ENCODE peak calls at places on chromosomes 4 and X, in four cellular contexts. E is GM12878, O is HepG2, L is K562. A is an unnamed sample.

GRCh38 chr4:185304944-185305690 is 90.6 kb downstream of the LRP2BP start:
- DNase-seq in E (peak; percentile 68), O (peak; percentile 30), L (peak; percentile 52), A (peak; percentile 49)

GRCh38 chr4:168832746-168833575 is 177.1 kb downstream of the CBR4 start:
- DNase-seq in E (no peak), O (no peak), L (no peak), A (peak; percentile 70)

GRCh38 chr4:78776031-78776728 is at the start of gene BMP2K:
- DNase-seq in E (no peak), O (peak; percentile 57), L (peak; percentile 86), A (peak; percentile 82)

GRCh38 chr4:162104459-162105124 is 59.2 kb downstream of the FSTL5 start:
- DNase-seq in E (no peak), O (no peak), L (no peak), A (no peak)

GRCh38 chrX:140318306-140318705 is 186.6 kb downstream of the SOX3 start:
- DNase-seq in E (no peak), O (no peak), L (no peak), A (no peak)

GRCh38 chrX:9569875-9570274 is 105.0 kb downstream of the TBL1X start:
- DNase-seq in E (no peak), O (no peak), L (no peak), A (no peak)

GRCh38 chrX:15855562-15856256 is 1.1 kb upstream of the AP1S2 start:
- DNase-seq in E (no peak), O (no peak), L (peak; percentile 14), A (no peak)

GRCh38 chr4:8255698-8256441 is 13.7 kb upstream of the HTRA3 start:
- DNase-seq in E (no peak), O (no peak), L (no peak), A (no peak)

GRCh38 chr4:178395798-178396197 is 953.6 kb upstream of the AGA start:
- DNase-seq in E (no peak), O (no peak), L (no peak), A (no peak)

GRCh38 chrX:13088155-13088485 is 43.7 kb upstream of the FAM9C start:
- DNase-seq in E (no peak), O (no peak), L (no peak), A (no peak)

GRCh38 chr4:78654809-78655208 is 103.2 kb downstream of the ANXA3 start:
- DNase-seq in E (no peak), O (no peak), L (no peak), A (no peak)

GRCh38 chrX:124289443-124289842 is 43.0 kb upstream of the TEX13D start:
- DNase-seq in E (no peak), O (no peak), L (no peak), A (no peak)

GRCh38 chr4:8709729-8710360 is 117.3 kb downstream of the CPZ start:
- DNase-seq in E (no peak), O (no peak), L (no peak), A (peak; percentile 12)

GRCh38 chrX:16076834-16077233 is 46.5 kb upstream of the GRPR start:
- DNase-seq in E (no peak), O (no peak), L (no peak), A (no peak)

GRCh38 chr4:126419266-126419665 is 1104.5 kb downstream of the FAT4 start:
- DNase-seq in E (no peak), O (no peak), L (no peak), A (no peak)

GRCh38 chr4:5365071-5366008 is 314.1 kb downstream of the STK32B start:
- DNase-seq in E (peak; percentile 7), O (peak; percentile 27), L (no peak), A (no peak)

GRCh38 chr4:3688018-3688998 is 77.9 kb upstream of the ADRA2C start:
- DNase-seq in E (no peak), O (no peak), L (peak; percentile 9), A (peak; percentile 6)

GRCh38 chr4:98094118-98094517 is 49.2 kb downstream of the STPG2 start:
- DNase-seq in E (no peak), O (no peak), L (no peak), A (no peak)

GRCh38 chrX:36908801-36909403 is 99.3 kb upstream of the FAM47C start:
- DNase-seq in E (peak; percentile 1), O (peak; percentile 12), L (peak; percentile 1), A (no peak)

GRCh38 chrX:79325263-79325958 is 41.7 kb downstream of the ITM2A start:
- DNase-seq in E (no peak), O (no peak), L (peak; percentile 35), A (peak; percentile 11)

GRCh38 chrX:11113731-11114130 is 2.6 kb downstream of the HCCS start:
- DNase-seq in E (no peak), O (no peak), L (no peak), A (no peak)

GRCh38 chr4:75653845-75654503 is 19.2 kb downstream of the G3BP2 start:
- DNase-seq in E (no peak), O (peak; percentile 51), L (no peak), A (no peak)

GRCh38 chrX:105715746-105716145 is 106.6 kb upstream of the NRK start:
- DNase-seq in E (no peak), O (no peak), L (no peak), A (no peak)

GRCh38 chr4:100569196-100569595 is 51.4 kb upstream of the EMCN start:
- DNase-seq in E (no peak), O (no peak), L (no peak), A (no peak)

GRCh38 chr4:128954941-128955340 is 138.4 kb downstream of the SCLT1 start:
- DNase-seq in E (no peak), O (peak; percentile 44), L (no peak), A (no peak)

GRCh38 chrX:24117288-24117687 is 32.2 kb upstream of the ZFX start:
- DNase-seq in E (no peak), O (no peak), L (no peak), A (no peak)

GRCh38 chr4:153022233-153022632 is 86.1 kb downstream of the FHDC1 start:
- DNase-seq in E (no peak), O (no peak), L (no peak), A (no peak)

GRCh38 chrX:73563740-73564073 is 710 bp downstream of the CHIC1 start:
- DNase-seq in E (peak; percentile 11), O (no peak), L (no peak), A (no peak)

GRCh38 chr4:152935661-152936445 is at the start of gene FHDC1:
- DNase-seq in E (no peak), O (no peak), L (peak; percentile 80), A (peak; percentile 86)

GRCh38 chr4:140150636-140150885 is 3.4 kb downstream of the MAML3 start:
- DNase-seq in E (no peak), O (no peak), L (peak; percentile 70), A (no peak)

GRCh38 chrX:18010251-18010650 is 149.2 kb upstream of the RAI2 start:
- DNase-seq in E (no peak), O (no peak), L (no peak), A (no peak)

GRCh38 chrX:97158270-97158669 is 274.6 kb downstream of the RPA4 start:
- DNase-seq in E (no peak), O (no peak), L (no peak), A (no peak)

DNA sequence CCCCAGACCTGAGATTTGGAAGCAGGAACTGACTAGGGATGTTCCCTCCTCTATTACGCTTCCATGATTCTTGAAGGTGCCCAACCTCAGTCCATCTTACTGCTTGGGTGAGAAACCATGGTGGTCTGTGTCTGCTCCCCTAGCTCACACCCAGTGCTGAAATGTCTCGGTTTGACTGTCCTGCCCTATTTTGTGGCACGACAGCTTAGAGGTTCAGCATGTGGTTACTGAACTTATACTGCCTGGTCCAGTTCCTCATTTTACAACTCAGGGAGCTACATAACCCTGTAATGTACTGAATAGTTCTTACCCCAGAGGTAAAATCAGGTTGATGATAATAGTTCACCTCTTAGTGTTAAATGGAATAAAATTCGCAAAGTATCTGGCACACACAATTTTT is 203.1 kb downstream of the RBM46 start:
- DNase-seq in E (peak; percentile 32), O (no peak), L (no peak), A (no peak)
- TF ChIP-seq SP1 in E (no peak), O (no peak), L (no peak), A (no peak)

GRCh38 chr4:123102897-123103489 is 180.6 kb upstream of the NUDT6 start:
- DNase-seq in E (no peak), O (peak; percentile 49), L (peak; percentile 42), A (no peak)
- TF ChIP-seq ETV6 in E (no peak), O (no peak), L (no peak), A (no peak)

GRCh38 chr4:110508827-110509446 is 33.0 kb downstream of the ENPEP start:
- DNase-seq in E (no peak), O (no peak), L (peak; percentile 33), A (no peak)

GRCh38 chr4:110514889-110515479 is 39.0 kb downstream of the ENPEP start:
- DNase-seq in E (no peak), O (peak; percentile 30), L (peak; percentile 21), A (no peak)

GRCh38 chr4:110512901-110513300 is 36.9 kb downstream of the ENPEP start:
- DNase-seq in E (no peak), O (no peak), L (no peak), A (no peak)

GRCh38 chr4:110510282-110510681 is 34.3 kb downstream of the ENPEP start:
- DNase-seq in E (no peak), O (no peak), L (no peak), A (no peak)

GRCh38 chr4:110510955-110511544 is 35.1 kb downstream of the ENPEP start:
- DNase-seq in E (no peak), O (peak; percentile 39), L (peak; percentile 59), A (no peak)
- TF ChIP-seq SP1 in E (no peak), O (no peak), L (no peak), A (no peak)

DNA sequence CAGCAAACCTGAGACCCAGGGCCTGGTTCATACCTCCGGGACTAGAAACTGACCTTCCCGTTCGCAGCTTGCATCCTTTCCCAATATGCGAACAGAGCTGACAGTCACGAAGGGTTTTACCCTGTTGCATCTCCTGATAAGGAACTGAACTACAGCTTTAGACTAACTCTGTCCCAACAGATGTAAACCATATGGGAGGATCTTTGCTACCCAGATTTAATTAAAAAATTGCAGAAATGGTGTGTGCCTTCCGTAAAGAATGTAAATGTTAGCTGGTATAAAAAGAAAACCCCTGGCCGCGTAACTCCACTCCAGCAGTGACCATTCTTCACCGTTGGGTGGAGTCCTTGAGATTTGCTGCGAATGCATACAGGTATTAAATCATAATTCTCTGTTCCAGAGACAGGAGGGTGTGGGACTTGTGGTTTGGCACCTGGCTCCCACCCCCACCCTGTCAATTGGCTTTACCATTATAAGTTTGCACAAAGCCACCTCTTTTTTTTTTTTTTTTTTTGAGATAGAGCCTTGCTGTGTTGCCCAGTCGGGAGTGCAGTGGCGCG is 40.6 kb upstream of the SORCS2 start:
- DNase-seq in E (no peak), O (no peak), L (peak; percentile 30), A (no peak)
- TF ChIP-seq ETV6 in E (no peak), O (no peak), L (no peak), A (no peak)

A was measured in WTC11.